ENCODE peak calls at places on chromosomes 11 and 22, in nine cellular contexts. P is activated B cell treated with CpG ODN at 0.5 μM for 24 hours, A is endothelial cell, S is dorsolateral prefrontal cortex, D is sigmoid colon, N is Calu3, O is GM12865, V is upper lobe of right lung, H is AG04450. Q is an unnamed sample.

GRCh38 chr11:128260398-128260797 is 327.0 kb downstream of the ETS1 start:
- DNase-seq in P (no peak), A (no peak), S (no peak), D (no peak), N (no peak), O (no peak), V (no peak), H (no peak), Q (no peak)

GRCh38 chr11:12211331-12212065 is 101.1 kb downstream of the MICAL2 start:
- DNase-seq in P (no peak), A (no peak), S (no peak), D (no peak), N (no peak), O (peak), V (no peak), H (no peak), Q (no peak)

GRCh38 chr11:19756675-19757475 is 44.2 kb downstream of the NAV2 start:
- DNase-seq in P (no peak), A (no peak), S (peak), D (peak), N (no peak), O (no peak), V (no peak), H (no peak), Q (no peak)

GRCh38 chr11:105392546-105392945 is 217.3 kb upstream of the GRIA4 start:
- DNase-seq in P (no peak), A (no peak), S (no peak), D (no peak), N (no peak), O (no peak), V (no peak), H (no peak), Q (no peak)

GRCh38 chr11:70804174-70804855 is 406.0 kb downstream of the CTTN start:
- DNase-seq in P (no peak), A (no peak), S (peak), D (no peak), N (no peak), O (no peak), V (no peak), H (no peak), Q (no peak)

GRCh38 chr11:43021466-43021865 is 290.3 kb upstream of the API5 start:
- DNase-seq in P (no peak), A (peak), S (no peak), D (no peak), N (no peak), O (peak), V (no peak), H (no peak), Q (no peak)

GRCh38 chr11:76579047-76579751 is 91.3 kb downstream of the LRRC32 start:
- DNase-seq in P (no peak), A (no peak), S (no peak), D (no peak), N (no peak), O (no peak), V (no peak), H (no peak), Q (no peak)

GRCh38 chr22:49855491-49855911 is 1.9 kb downstream of the ZBED4 start:
- DNase-seq in P (no peak), A (no peak), S (no peak), D (no peak), N (peak), O (peak), V (peak), H (no peak), Q (no peak)

GRCh38 chr22:20111045-20111688 is 4.7 kb upstream of the RANBP1 start:
- DNase-seq in P (no peak), A (no peak), S (no peak), D (no peak), N (no peak), O (peak), V (no peak), H (no peak), Q (no peak)

GRCh38 chr11:107921997-107922396 is 6.3 kb upstream of the RAB39A start:
- DNase-seq in P (no peak), A (no peak), S (no peak), D (no peak), N (no peak), O (no peak), V (no peak), H (no peak), Q (no peak)

GRCh38 chr11:107915229-107915628 is 13.0 kb upstream of the RAB39A start:
- DNase-seq in P (no peak), A (no peak), S (no peak), D (no peak), N (no peak), O (no peak), V (no peak), H (no peak), Q (no peak)

GRCh38 chr11:107916671-107917241 is 11.5 kb upstream of the RAB39A start:
- DNase-seq in P (peak), A (peak), S (no peak), D (no peak), N (peak), O (peak), V (no peak), H (no peak), Q (peak)
- TF ChIP-seq CTCF in P (peak), A (peak), S (peak), D (no peak), N (peak), O (peak), V (peak), H (peak), Q (peak)

GRCh38 chr11:133403900-133404299 is 128.4 kb downstream of the OPCML start:
- DNase-seq in P (no peak), A (peak), S (no peak), D (no peak), N (no peak), O (peak), V (no peak), H (no peak), Q (no peak)
- TF ChIP-seq CTCF in P (no peak), A (peak), S (peak), D (no peak), N (no peak), O (peak), V (peak), H (no peak), Q (peak)

DNA sequence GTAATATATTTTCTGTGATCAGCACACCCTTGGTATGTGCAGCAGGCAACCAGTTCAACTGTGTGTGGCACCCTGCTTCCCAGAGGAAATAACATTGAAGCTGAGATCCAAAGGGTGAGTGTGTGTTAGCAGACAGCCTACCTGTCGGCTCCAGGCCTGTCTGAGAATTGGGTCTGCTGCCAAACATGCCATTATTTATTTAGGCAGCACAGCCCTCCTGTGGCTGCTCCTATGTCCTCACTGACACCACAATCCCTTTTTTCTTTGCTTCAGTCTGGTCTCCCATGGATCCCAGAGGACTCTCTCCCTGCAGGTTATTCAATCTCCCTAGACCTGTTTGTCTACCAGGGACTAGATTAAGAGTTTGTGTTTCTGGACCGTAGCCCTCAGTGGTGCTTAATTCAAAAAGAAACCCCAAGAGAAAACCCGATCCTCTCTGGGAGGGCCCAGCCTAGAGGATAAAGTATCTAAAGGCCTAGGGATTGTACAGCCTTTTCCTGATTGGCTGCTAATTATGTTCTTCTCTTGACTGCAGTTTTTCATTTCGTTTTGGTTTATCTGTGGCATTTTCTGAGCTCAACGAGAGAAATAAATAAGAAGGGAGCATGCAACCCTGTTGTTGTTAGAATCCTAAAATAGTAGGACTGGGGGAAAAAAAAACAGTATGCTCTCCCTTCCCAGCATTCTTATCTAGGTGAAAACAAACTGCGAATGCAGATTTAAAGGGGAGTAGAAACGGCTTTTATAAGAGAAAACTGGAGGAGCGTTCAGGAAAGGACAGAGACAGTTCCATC is 24.1 kb downstream of the KCNE3 start:
- DNase-seq in P (no peak), A (no peak), S (no peak), D (no peak), N (peak), O (no peak), V (no peak), H (no peak), Q (no peak)
- TF ChIP-seq CTCF in P (no peak), A (no peak), S (no peak), D (no peak), N (no peak), O (no peak), V (no peak), H (no peak), Q (peak)

DNA sequence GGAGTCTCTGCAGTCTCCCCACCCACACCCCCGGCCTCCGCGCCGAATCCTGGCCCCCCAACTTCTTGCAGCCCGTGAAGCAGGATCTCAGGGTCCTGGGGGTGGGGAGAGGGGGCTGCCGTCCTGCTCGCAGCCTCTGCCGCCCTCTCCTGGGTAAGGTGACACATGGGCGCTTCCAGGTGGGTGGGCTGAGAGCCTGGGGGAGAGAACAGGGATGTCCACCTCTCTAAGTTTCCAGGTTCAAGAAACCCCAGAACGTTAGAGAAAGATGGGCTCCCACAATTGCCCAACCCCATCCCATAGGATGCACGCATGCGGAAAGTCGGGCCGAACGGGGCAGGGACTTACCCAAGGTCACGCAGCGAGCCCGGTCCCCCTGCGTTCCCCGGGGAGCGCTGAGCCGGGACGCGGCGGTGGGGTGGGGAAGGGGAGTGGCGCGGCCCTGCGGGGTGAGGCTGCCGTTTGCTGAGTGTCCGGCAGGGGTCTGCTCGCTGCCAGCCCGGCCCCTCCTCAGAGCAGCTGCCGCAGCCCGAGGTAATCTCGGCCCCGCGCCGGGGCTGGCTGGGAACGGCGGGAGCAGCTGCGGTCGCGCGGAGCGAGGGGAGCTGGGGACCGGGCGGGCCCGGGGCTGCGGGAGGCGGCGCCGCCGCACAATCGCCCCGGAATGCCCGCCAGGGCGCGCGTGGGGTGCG is 705 bp upstream of the CAPN1 start:
- DNase-seq in P (peak), A (peak), S (no peak), D (peak), N (peak), O (peak), V (peak), H (peak), Q (peak)
- TF ChIP-seq CTCF in P (no peak), A (peak), S (peak), D (peak), N (peak), O (peak), V (peak), H (peak), Q (peak)

GRCh38 chr22:28442264-28442950 is 237.2 kb downstream of the TTC28 start:
- DNase-seq in P (peak), A (peak), S (peak), D (peak), N (peak), O (peak), V (peak), H (no peak), Q (peak)
- TF ChIP-seq CTCF in P (no peak), A (peak), S (peak), D (peak), N (peak), O (peak), V (peak), H (peak), Q (peak)